ENCODE peak calls at places on chromosomes 3 and 15, in eight cellular contexts. E, Y, U, X, V, Q, D and M are unnamed samples.

GRCh38 chr15:73550190-73550589 is 83.0 kb downstream of the NPTN start:
- DNase-seq in E (no peak), U (no peak), V (no peak), X (no peak), D (no peak), Q (no peak), Y (no peak), M (no peak)

GRCh38 chr15:63701365-63701764 is 104.2 kb downstream of the FBXL22 start:
- DNase-seq in Y (no peak), E (no peak), D (no peak), V (no peak), U (no peak), X (no peak), Q (no peak), M (no peak)

GRCh38 chr3:72652395-72652794 is 195.8 kb downstream of the SHQ1 start:
- DNase-seq in E (no peak), Q (no peak), Y (no peak), D (no peak), U (no peak), V (no peak), X (no peak), M (no peak)

GRCh38 chr3:113251817-113252216 is 40.5 kb downstream of the BOC start:
- DNase-seq in Y (no peak), E (no peak), U (no peak), V (no peak), Q (no peak), X (no peak), D (no peak), M (no peak)

GRCh38 chr15:52288051-52288942 is 7.3 kb downstream of the MYO5C start:
- DNase-seq in Y (no peak), D (no peak), U (no peak), Q (no peak), V (peak), X (peak), E (peak), M (no peak)

GRCh38 chr15:67803299-67803698 is 22.0 kb upstream of the SKOR1 start:
- DNase-seq in U (no peak), E (no peak), X (no peak), Q (no peak), V (no peak), D (no peak), Y (no peak), M (no peak)

GRCh38 chr3:31423522-31423921 is 109.2 kb upstream of the STT3B start:
- DNase-seq in U (peak), D (peak), V (no peak), Y (no peak), Q (peak), X (peak), E (no peak), M (no peak)

GRCh38 chr3:89395996-89396395 is 288.6 kb downstream of the EPHA3 start:
- DNase-seq in Q (no peak), V (no peak), U (no peak), E (no peak), X (no peak), D (no peak), Y (no peak), M (no peak)

GRCh38 chr3:7305561-7305960 is 444.6 kb downstream of the GRM7 start:
- DNase-seq in Y (no peak), U (no peak), X (no peak), Q (no peak), E (no peak), D (no peak), V (no peak), M (no peak)

GRCh38 chr3:52880474-52880873 is 16.9 kb downstream of the STIMATE start:
- DNase-seq in Q (no peak), X (no peak), D (peak), U (no peak), Y (no peak), E (no peak), V (no peak), M (peak)

GRCh38 chr3:114827495-114827894 is 319.6 kb downstream of the ZBTB20 start:
- DNase-seq in Y (no peak), Q (no peak), U (no peak), X (peak), V (no peak), D (peak), E (no peak), M (peak)

GRCh38 chr15:33314115-33314514 is 3.3 kb downstream of the RYR3 start:
- DNase-seq in X (no peak), D (no peak), V (no peak), U (no peak), Q (no peak), Y (no peak), E (no peak), M (no peak)

GRCh38 chr3:50372349-50372748 is 13.0 kb upstream of the TMEM115 start:
- DNase-seq in Q (no peak), U (no peak), Y (no peak), X (no peak), E (no peak), D (no peak), V (no peak), M (no peak)

DNA sequence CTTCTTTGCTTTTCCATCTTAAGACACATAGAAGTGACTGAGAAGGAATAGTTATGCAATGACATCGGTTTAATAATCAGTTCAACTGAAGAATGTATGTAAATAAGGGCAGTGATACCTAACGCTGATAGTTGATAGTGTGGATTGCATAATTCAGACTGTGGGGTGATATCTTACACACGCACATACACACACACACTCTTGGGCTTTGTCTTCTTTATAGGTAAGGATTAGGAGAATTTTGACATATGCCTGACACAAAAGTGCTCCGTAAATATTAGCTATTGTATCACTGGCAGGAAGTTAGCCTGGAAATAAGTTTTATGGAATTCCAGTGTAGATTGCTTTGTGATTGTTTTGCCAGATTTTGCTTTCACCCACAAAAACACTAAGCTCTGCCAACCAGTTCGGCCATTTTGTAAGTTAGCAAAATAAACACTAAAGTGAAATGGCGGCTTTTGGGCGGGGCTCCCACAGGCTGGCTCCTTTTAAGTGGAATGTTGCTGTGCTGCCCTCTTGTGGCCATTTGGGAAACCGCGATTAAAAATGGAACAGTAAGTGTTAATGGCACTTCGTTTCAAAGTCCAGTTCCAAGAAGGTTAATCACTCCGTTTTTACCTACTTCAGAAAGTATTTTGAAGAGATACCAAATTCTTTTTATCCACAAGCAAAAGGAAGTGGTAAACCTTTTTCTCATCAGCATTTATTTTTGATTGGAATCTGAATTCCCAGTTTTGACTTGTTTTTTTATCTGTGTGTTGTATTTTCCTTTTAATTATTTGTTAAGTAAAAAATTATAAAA is 17.7 kb downstream of the CHD2 start:
- DNase-seq in D (peak), V (peak), U (peak), Y (peak), Q (peak), E (peak), X (peak), M (peak)
- TF ChIP-seq CTCF in D (peak), V (peak), U (peak), Y (peak), Q (peak), E (peak), X (peak), M (peak)

GRCh38 chr3:143301502-143301901 is 181.9 kb downstream of the CHST2 start:
- DNase-seq in X (no peak), V (no peak), D (peak), Q (no peak), U (no peak), E (no peak), Y (no peak), M (no peak)

GRCh38 chr3:143301031-143301430 is 181.5 kb downstream of the CHST2 start:
- DNase-seq in Q (no peak), D (no peak), E (no peak), U (no peak), Y (no peak), X (no peak), V (no peak), M (no peak)

GRCh38 chr3:143298886-143299535 is 179.4 kb downstream of the CHST2 start:
- DNase-seq in X (no peak), D (no peak), Y (no peak), E (no peak), V (no peak), U (no peak), Q (no peak), M (no peak)

GRCh38 chr3:143306419-143306818 is 186.8 kb downstream of the CHST2 start:
- DNase-seq in X (no peak), V (peak), D (no peak), Y (no peak), Q (no peak), E (no peak), U (no peak), M (no peak)

DNA sequence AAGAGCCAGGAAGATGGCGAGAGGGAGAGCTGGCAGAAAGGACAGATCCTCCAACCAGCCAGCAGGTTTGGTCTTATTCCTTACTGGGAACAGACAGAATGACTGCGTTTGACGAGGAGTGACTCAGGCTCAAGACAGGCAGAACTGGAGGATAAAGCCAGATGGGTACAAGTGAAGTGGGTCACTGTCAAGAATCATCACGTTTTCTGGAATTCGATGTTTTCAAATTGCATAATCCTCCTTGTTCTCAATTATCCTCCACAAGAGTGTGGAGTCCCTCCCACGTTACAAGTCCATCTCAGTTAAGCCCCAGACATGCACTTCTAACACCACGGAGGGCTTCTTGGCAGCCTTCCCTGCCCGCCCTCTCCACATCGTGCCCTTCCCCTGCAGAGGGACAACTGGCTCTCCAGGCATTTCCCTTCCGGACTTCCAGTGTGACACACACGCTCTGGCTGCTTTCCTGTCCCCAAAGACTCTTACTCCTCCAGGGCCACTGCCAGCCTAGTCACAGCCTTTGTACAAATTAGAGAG is 183.1 kb downstream of the CHST2 start:
- DNase-seq in D (no peak), V (no peak), E (peak), Y (peak), U (no peak), X (peak), Q (peak), M (no peak)
- TF ChIP-seq CTCF in D (no peak), V (no peak), E (no peak), Y (no peak), U (no peak), X (no peak), Q (no peak), M (no peak)

DNA sequence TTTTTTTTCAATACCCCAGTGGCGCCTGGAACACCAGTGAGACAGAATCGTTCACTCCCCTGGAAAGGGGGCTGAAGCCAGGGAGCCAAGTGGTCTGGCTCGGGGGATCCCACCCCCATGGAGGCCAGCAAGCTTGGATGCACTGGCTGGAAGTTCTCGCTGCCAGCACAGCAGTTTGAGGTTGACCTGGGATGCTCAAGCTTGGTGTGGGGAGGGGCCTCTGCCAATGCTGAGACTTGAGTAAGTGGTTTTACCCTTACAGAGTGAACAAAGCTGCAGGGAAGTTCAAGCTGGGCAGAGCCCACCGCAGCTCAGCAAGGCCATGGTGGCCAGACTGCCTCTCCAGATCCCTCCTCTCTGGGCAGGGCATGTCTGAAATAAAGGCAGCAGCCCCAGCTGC is 276.2 kb upstream of the CNTN6 start:
- DNase-seq in Q (no peak), Y (no peak), V (no peak), U (no peak), D (no peak), X (no peak), E (no peak), M (no peak)
- TF ChIP-seq CTCF in Q (no peak), Y (no peak), V (no peak), U (no peak), D (no peak), X (no peak), E (no peak), M (no peak)

GRCh38 chr3:146747928-146748327 is 142.8 kb upstream of the PLSCR5 start:
- DNase-seq in U (no peak), D (no peak), E (no peak), V (no peak), Q (peak), Y (no peak), X (peak), M (no peak)
- TF ChIP-seq CTCF in U (no peak), D (no peak), E (no peak), V (no peak), Q (peak), Y (peak), X (peak), M (no peak)

GRCh38 chr3:182617511-182617910 is 175.8 kb upstream of the ATP11B start:
- DNase-seq in V (no peak), Y (no peak), E (no peak), X (no peak), U (no peak), Q (no peak), D (no peak), M (no peak)

GRCh38 chr3:182606905-182607504 is 186.3 kb upstream of the ATP11B start:
- DNase-seq in U (no peak), X (no peak), E (no peak), D (no peak), Q (no peak), V (no peak), Y (no peak), M (no peak)

GRCh38 chr3:182608876-182609275 is 184.4 kb upstream of the ATP11B start:
- DNase-seq in Q (no peak), X (no peak), U (no peak), Y (no peak), D (no peak), E (no peak), V (no peak), M (no peak)

GRCh38 chr3:182609575-182610156 is 183.6 kb upstream of the ATP11B start:
- DNase-seq in D (no peak), Q (no peak), E (peak), X (no peak), U (no peak), V (peak), Y (no peak), M (no peak)

GRCh38 chr3:182612332-182612731 is 181.0 kb upstream of the ATP11B start:
- DNase-seq in Q (no peak), D (no peak), X (no peak), U (no peak), V (no peak), E (no peak), Y (no peak), M (no peak)
- TF ChIP-seq CTCF in Q (no peak), D (no peak), X (no peak), U (no peak), V (no peak), E (no peak), Y (no peak), M (no peak)

GRCh38 chr3:159766563-159767185 is 222.0 kb upstream of the IL12A start:
- DNase-seq in U (no peak), E (no peak), X (peak), Q (no peak), V (no peak), Y (peak), D (no peak), M (no peak)
- TF ChIP-seq CTCF in U (peak), E (peak), X (peak), Q (peak), V (peak), Y (peak), D (no peak), M (no peak)

GRCh38 chr3:144953959-144954358 is 982.3 kb downstream of the DIPK2A start:
- DNase-seq in Q (no peak), V (no peak), E (no peak), D (no peak), X (no peak), U (no peak), Y (no peak), M (no peak)
- TF ChIP-seq CTCF in Q (no peak), V (no peak), E (no peak), D (no peak), X (no peak), U (no peak), Y (no peak), M (no peak)